ENCODE peak calls at places on chromosomes 4 and X, in ten cellular contexts. D is tibial nerve, Y is mammary epithelial cell, E is ascending aorta, S is lower lobe of right lung, L is tibial artery, H is psoas muscle, O is cardiac muscle cell, K is OCI-LY7, I is HCT116. T is an unnamed sample. For H3K4me1, the result is how much of the 10 kb centered on the place peaks cover.

GRCh38 chr4:11336435-11336834 is 92.3 kb downstream of the HS3ST1 start:
- DNase-seq in L (no peak), H (no peak), Y (no peak), S (no peak), I (no peak), E (no peak), O (no peak), K (no peak), D (peak), T (no peak)

GRCh38 chr4:16483540-16483939 is 257.3 kb upstream of the TAPT1 start:
- DNase-seq in O (no peak), D (no peak), L (no peak), S (no peak), H (no peak), Y (no peak), K (no peak), I (no peak), E (no peak), T (no peak)

GRCh38 chrX:85084770-85085393 is 81.2 kb downstream of the APOOL start:
- DNase-seq in Y (peak), K (peak), O (peak), D (peak), E (no peak), H (no peak), I (peak), S (no peak), L (no peak), T (no peak)

GRCh38 chrX:17375631-17376380 is 806 bp downstream of the NHS start:
- DNase-seq in Y (peak), I (no peak), S (no peak), H (peak), L (peak), E (no peak), K (no peak), O (peak), D (no peak), T (no peak)

GRCh38 chr4:66014146-66014765 is 344.0 kb upstream of the EPHA5 start:
- DNase-seq in I (no peak), D (no peak), L (no peak), E (no peak), O (peak), K (no peak), S (no peak), H (peak), Y (no peak), T (no peak)

GRCh38 chrX:30141966-30142365 is 73.4 kb upstream of the MAGEB2 start:
- DNase-seq in K (peak), I (peak), L (no peak), Y (peak), O (peak), H (no peak), S (no peak), D (no peak), E (no peak), T (no peak)

GRCh38 chrX:40153335-40154221 is 55.8 kb upstream of the BCOR start:
- DNase-seq in D (no peak), I (no peak), S (peak), E (no peak), L (peak), K (peak), H (peak), O (peak), Y (no peak), T (no peak)

GRCh38 chrX:38347136-38347535 is 5.3 kb upstream of the OTC start:
- DNase-seq in O (peak), H (no peak), I (no peak), S (no peak), D (peak), E (no peak), K (no peak), Y (peak), L (no peak), T (no peak)

GRCh38 chrX:68985135-68985725 is 156.4 kb downstream of the EFNB1 start:
- DNase-seq in I (no peak), S (no peak), O (no peak), Y (no peak), L (no peak), K (no peak), H (no peak), D (no peak), E (no peak), T (no peak)

GRCh38 chr4:132328761-132329160 is 820.3 kb upstream of the PCDH10 start:
- DNase-seq in O (no peak), S (no peak), D (no peak), I (no peak), Y (no peak), K (no peak), L (no peak), E (no peak), H (no peak), T (no peak)

GRCh38 chr4:168569066-168569908 is 72.4 kb downstream of the PALLD start:
- DNase-seq in H (no peak), Y (peak), S (no peak), I (peak), O (no peak), L (no peak), D (no peak), K (no peak), E (no peak), T (no peak)

GRCh38 chrX:33190016-33190415 is 21.3 kb downstream of the DMD start:
- DNase-seq in D (no peak), O (no peak), E (no peak), L (no peak), Y (no peak), S (no peak), K (no peak), I (no peak), H (no peak), T (no peak)

GRCh38 chr4:127580300-127580699 is 52.5 kb upstream of the INTU start:
- DNase-seq in E (no peak), D (no peak), H (no peak), O (no peak), S (no peak), L (no peak), I (no peak), Y (no peak), K (no peak), T (no peak)

GRCh38 chr4:89954906-89955305 is 60.3 kb downstream of the MMRN1 start:
- DNase-seq in D (no peak), H (no peak), Y (no peak), S (no peak), O (no peak), L (no peak), I (no peak), E (no peak), K (no peak), T (no peak)

GRCh38 chr4:16914208-16914607 is 15.8 kb upstream of the LDB2 start:
- DNase-seq in O (peak), E (no peak), Y (no peak), L (no peak), K (peak), D (no peak), S (no peak), I (no peak), H (no peak), T (no peak)

GRCh38 chr4:8038702-8039251 is 99.1 kb upstream of the AFAP1 start:
- DNase-seq in E (no peak), D (no peak), Y (no peak), K (no peak), O (peak), S (no peak), I (no peak), H (no peak), L (no peak), T (no peak)

GRCh38 chrX:87578978-87579377 is 61.4 kb downstream of the KLHL4 start:
- DNase-seq in K (no peak), D (no peak), E (no peak), H (no peak), O (no peak), I (no peak), L (no peak), Y (no peak), S (no peak), T (no peak)

GRCh38 chrX:87580862-87581261 is 63.3 kb downstream of the KLHL4 start:
- DNase-seq in L (no peak), K (no peak), S (no peak), Y (no peak), I (no peak), D (no peak), H (no peak), O (peak), E (no peak), T (no peak)

GRCh38 chrX:87582453-87582852 is 64.9 kb downstream of the KLHL4 start:
- DNase-seq in I (no peak), K (no peak), H (no peak), L (no peak), S (no peak), E (no peak), Y (no peak), D (no peak), O (no peak), T (no peak)

GRCh38 chrX:87583679-87584078 is 66.1 kb downstream of the KLHL4 start:
- DNase-seq in Y (peak), K (peak), E (no peak), I (no peak), D (no peak), H (no peak), S (no peak), L (no peak), O (peak), T (no peak)
- TF ChIP-seq CTCF in Y (peak), K (peak), E (no peak), I (no peak), D (no peak), H (peak), S (peak), L (no peak), O (peak), T (peak)

DNA sequence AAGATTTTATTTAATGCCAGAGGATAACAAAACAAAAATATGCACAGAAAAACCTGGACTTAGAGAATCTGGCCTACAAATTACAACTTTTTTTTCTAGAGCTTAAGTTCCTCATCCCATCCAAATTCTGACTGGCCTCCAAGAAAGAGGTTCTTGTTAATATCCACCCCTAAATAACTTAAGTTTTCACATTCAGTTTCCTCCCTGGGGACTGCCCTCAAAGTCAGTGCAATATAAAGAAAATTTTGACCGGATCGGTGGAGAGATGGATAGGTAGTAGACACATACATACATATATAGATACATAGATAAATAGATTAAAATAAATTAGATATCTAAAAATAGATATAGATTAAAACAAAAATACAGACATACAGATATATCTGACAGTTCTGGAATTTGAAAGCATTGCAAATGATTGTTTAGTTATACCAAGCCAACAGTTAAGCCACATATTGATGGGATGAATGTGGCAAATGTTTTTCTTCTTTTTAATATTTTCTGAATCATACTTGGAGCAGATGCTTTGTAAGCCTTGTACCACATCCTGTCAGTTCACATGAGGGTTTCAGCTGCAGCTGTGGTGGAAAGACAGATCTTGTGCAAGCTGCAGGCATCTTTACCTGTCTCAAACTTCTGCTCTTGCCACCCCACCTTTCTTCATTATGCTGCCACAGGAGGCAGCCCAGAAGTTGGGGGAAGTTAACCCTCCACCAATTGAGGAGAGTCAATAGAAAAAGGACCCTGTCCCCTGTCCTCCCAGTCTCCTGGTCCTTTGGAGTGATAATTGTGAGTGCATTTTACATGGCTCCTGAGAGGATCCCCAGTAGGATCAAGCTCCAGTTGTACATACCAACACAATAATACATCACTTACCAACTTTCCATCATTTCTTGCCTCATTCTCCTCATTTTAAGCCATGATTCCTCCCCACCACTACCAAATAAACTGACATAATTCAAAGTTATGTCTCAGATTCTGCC is 58.5 kb upstream of the PRDM8 start:
- DNase-seq in D (no peak), H (no peak), K (no peak), L (no peak), E (no peak), I (no peak), S (no peak), O (no peak), Y (peak), T (no peak)
- H3K4me1 ChIP-seq in D (under half), H (under half), K (under half), L (under half), E (under half), I (under half), S (under half), O (half or more), Y (under half), T (under half)

DNA sequence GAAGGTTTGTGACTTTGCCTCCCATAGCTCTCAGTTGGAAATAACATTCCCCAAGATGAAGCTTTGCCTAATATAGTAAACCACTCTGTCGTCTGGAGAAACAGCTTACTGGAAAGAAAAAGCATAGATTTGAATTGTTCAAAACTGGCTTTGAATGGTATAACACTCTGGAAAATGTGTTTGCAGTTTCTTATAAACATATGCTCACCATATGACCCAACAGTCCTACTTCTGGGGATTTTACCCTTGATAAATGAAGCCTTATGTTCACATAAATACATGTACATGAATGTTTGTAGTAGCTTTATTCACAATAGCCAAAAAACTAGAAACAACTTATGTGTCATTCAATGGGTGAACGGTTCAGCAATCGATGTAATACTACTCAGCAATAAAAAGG is 10.2 kb downstream of the VEGFD start:
- DNase-seq in K (no peak), I (no peak), O (no peak), S (no peak), Y (no peak), E (no peak), L (no peak), H (no peak), D (no peak), T (no peak)
- TF ChIP-seq CTCF in K (no peak), I (no peak), O (no peak), S (no peak), Y (no peak), E (no peak), L (no peak), H (no peak), D (no peak), T (no peak)

GRCh38 chr4:140250989-140251552 is 97.1 kb upstream of the MAML3 start:
- DNase-seq in Y (no peak), S (no peak), E (no peak), H (no peak), O (no peak), K (no peak), D (no peak), L (no peak), I (no peak), T (no peak)

GRCh38 chr4:140253556-140254027 is 99.6 kb upstream of the MAML3 start:
- DNase-seq in D (no peak), K (no peak), H (no peak), S (no peak), L (no peak), E (no peak), I (no peak), Y (no peak), O (no peak), T (no peak)

GRCh38 chr4:140252742-140253555 is 99.0 kb upstream of the MAML3 start:
- DNase-seq in L (peak), O (peak), D (peak), I (peak), S (peak), Y (peak), E (no peak), K (peak), H (peak), T (no peak)

GRCh38 chr4:140251566-140251965 is 97.6 kb upstream of the MAML3 start:
- DNase-seq in S (no peak), E (no peak), H (no peak), K (no peak), Y (peak), O (no peak), D (no peak), L (no peak), I (no peak), T (no peak)

GRCh38 chr4:140252144-140252741 is 98.3 kb upstream of the MAML3 start:
- DNase-seq in L (no peak), H (no peak), I (no peak), Y (no peak), K (peak), O (no peak), S (peak), D (no peak), E (no peak), T (no peak)
- H3K4me1 ChIP-seq in L (under half), H (under half), I (under half), Y (under half), K (under half), O (under half), S (under half), D (under half), E (under half), T (under half)

GRCh38 chr4:159229164-159229563 is 126.3 kb downstream of the RAPGEF2 start:
- DNase-seq in S (no peak), D (no peak), H (no peak), Y (peak), O (peak), I (no peak), K (no peak), L (no peak), E (no peak), T (no peak)

GRCh38 chr4:159235779-159236368 is 133.0 kb downstream of the RAPGEF2 start:
- DNase-seq in O (no peak), Y (no peak), S (no peak), D (no peak), L (no peak), H (no peak), K (no peak), E (no peak), I (no peak), T (no peak)

GRCh38 chr4:159227378-159227777 is 124.5 kb downstream of the RAPGEF2 start:
- DNase-seq in E (no peak), O (no peak), K (no peak), Y (peak), I (no peak), H (no peak), L (no peak), D (no peak), S (no peak), T (no peak)

GRCh38 chr4:159227984-159228383 is 125.1 kb downstream of the RAPGEF2 start:
- DNase-seq in Y (peak), S (peak), D (peak), L (peak), H (peak), O (peak), I (peak), K (no peak), E (peak), T (peak)

GRCh38 chr4:159232465-159233106 is 129.7 kb downstream of the RAPGEF2 start:
- DNase-seq in O (no peak), I (no peak), L (no peak), E (no peak), D (no peak), Y (no peak), H (no peak), S (no peak), K (no peak), T (no peak)
- TF ChIP-seq CTCF in O (no peak), I (no peak), L (no peak), E (no peak), D (no peak), Y (no peak), H (no peak), S (no peak), K (no peak), T (no peak)

T was measured in right atrium auricular region.